ENCODE peak calls at places on chromosomes 11 and 22, in seven cellular contexts. D, B, M, Y, T, C and L are unnamed samples.

GRCh38 chr11:44016129-44016528 is 31.7 kb upstream of the ACCSL start:
- DNase-seq in D (no peak), B (peak), M (no peak), Y (no peak), T (peak), C (peak), L (no peak)

GRCh38 chr22:17773606-17774205 is 563 bp downstream of the BID start:
- DNase-seq in D (peak), B (no peak), M (no peak), Y (peak), T (peak), C (peak), L (no peak)

GRCh38 chr11:44950036-44950624 is 553 bp downstream of the TP53I11 start:
- DNase-seq in D (no peak), B (peak), M (no peak), Y (peak), T (no peak), C (peak), L (no peak)

GRCh38 chr11:83257638-83258229 is 28.4 kb downstream of the CCDC90B start:
- DNase-seq in D (no peak), B (no peak), M (no peak), Y (no peak), T (peak), C (no peak), L (no peak)

GRCh38 chr11:119615003-119615878 is 113.8 kb downstream of the NECTIN1 start:
- DNase-seq in D (peak), B (no peak), M (no peak), Y (no peak), T (peak), C (peak), L (no peak)

GRCh38 chr11:67273260-67273990 is 7.2 kb downstream of the GRK2 start:
- DNase-seq in D (no peak), B (peak), M (no peak), Y (no peak), T (no peak), C (peak), L (peak)

GRCh38 chr11:115425816-115426215 is 78.4 kb downstream of the CADM1 start:
- DNase-seq in D (no peak), B (no peak), M (no peak), Y (no peak), T (no peak), C (no peak), L (no peak)

GRCh38 chr11:19988598-19988997 is 171.7 kb downstream of the DBX1 start:
- DNase-seq in D (no peak), B (no peak), M (no peak), Y (peak), T (peak), C (no peak), L (no peak)

GRCh38 chr11:1042626-1043562 is 6.4 kb upstream of the MUC6 start:
- DNase-seq in D (no peak), B (no peak), M (no peak), Y (no peak), T (no peak), C (peak), L (peak)

GRCh38 chr11:45204761-45205160 is 58.3 kb downstream of the PRDM11 start:
- DNase-seq in D (no peak), B (no peak), M (no peak), Y (no peak), T (no peak), C (no peak), L (no peak)

GRCh38 chr22:29700949-29701927 is 18.6 kb upstream of the CABP7 start:
- DNase-seq in D (peak), B (no peak), M (no peak), Y (peak), T (peak), C (peak), L (peak)

GRCh38 chr22:28883917-28884753 is 763 bp downstream of the ZNRF3 start:
- DNase-seq in D (peak), B (peak), M (no peak), Y (peak), T (peak), C (peak), L (no peak)

GRCh38 chr11:17343907-17344306 is 7.7 kb upstream of the NCR3LG1 start:
- DNase-seq in D (no peak), B (no peak), M (no peak), Y (no peak), T (peak), C (no peak), L (no peak)

GRCh38 chr11:73661035-73661628 is 14.8 kb downstream of the PLEKHB1 start:
- DNase-seq in D (peak), B (peak), M (peak), Y (peak), T (peak), C (peak), L (peak)

GRCh38 chr11:76169473-76169881 is 36.8 kb downstream of the WNT11 start:
- DNase-seq in D (no peak), B (no peak), M (no peak), Y (no peak), T (no peak), C (no peak), L (no peak)

GRCh38 chr11:102138223-102138622 is 28.0 kb downstream of the YAP1 start:
- DNase-seq in D (no peak), B (no peak), M (no peak), Y (no peak), T (no peak), C (no peak), L (no peak)

GRCh38 chr22:22689621-22690345 is 45.4 kb downstream of the GGTLC2 start:
- DNase-seq in D (no peak), B (no peak), M (no peak), Y (no peak), T (no peak), C (no peak), L (no peak)

GRCh38 chr11:70210051-70210501 is 7.0 kb downstream of the FADD start:
- DNase-seq in D (no peak), B (no peak), M (no peak), Y (no peak), T (peak), C (no peak), L (peak)

GRCh38 chr22:29475550-29475949 is 4.5 kb upstream of the NEFH start:
- DNase-seq in D (no peak), B (no peak), M (no peak), Y (no peak), T (no peak), C (no peak), L (no peak)

GRCh38 chr11:106468531-106468930 is 391.1 kb downstream of the AASDHPPT start:
- DNase-seq in D (no peak), B (no peak), M (no peak), Y (no peak), T (no peak), C (no peak), L (no peak)

GRCh38 chr11:19557720-19558140 is 154.9 kb upstream of the NAV2 start:
- DNase-seq in D (peak), B (peak), M (no peak), Y (peak), T (peak), C (peak), L (peak)

GRCh38 chr11:45902452-45903380 is 4.4 kb downstream of the FREY1 start:
- DNase-seq in D (no peak), B (no peak), M (no peak), Y (no peak), T (no peak), C (no peak), L (no peak)

GRCh38 chr11:126079640-126080205 is 17.1 kb upstream of the CDON start:
- DNase-seq in D (no peak), B (no peak), M (no peak), Y (no peak), T (no peak), C (no peak), L (no peak)

GRCh38 chr11:66967670-66968425 is 7.3 kb upstream of the C11orf86 start:
- DNase-seq in D (no peak), B (no peak), M (no peak), Y (no peak), T (peak), C (no peak), L (no peak)

GRCh38 chr22:44576311-44577260 is 78.6 kb upstream of the RTL6 start:
- DNase-seq in D (no peak), B (no peak), M (no peak), Y (no peak), T (no peak), C (no peak), L (peak)

GRCh38 chr11:28048812-28049211 is 59.1 kb downstream of the KIF18A start:
- DNase-seq in D (no peak), B (no peak), M (no peak), Y (no peak), T (no peak), C (no peak), L (no peak)

GRCh38 chr11:3803726-3804510 is 4.4 kb upstream of the PGAP2 start:
- DNase-seq in D (no peak), B (no peak), M (no peak), Y (no peak), T (peak), C (no peak), L (no peak)

GRCh38 chr11:79377399-79377798 is 63.4 kb downstream of the TENM4 start:
- DNase-seq in D (no peak), B (no peak), M (no peak), Y (no peak), T (no peak), C (no peak), L (no peak)

GRCh38 chr22:41308544-41308947 is 7.2 kb downstream of the ZC3H7B start:
- DNase-seq in D (no peak), B (no peak), M (no peak), Y (no peak), T (no peak), C (no peak), L (no peak)

GRCh38 chr11:28673687-28674431 is 565.7 kb downstream of the METTL15 start:
- DNase-seq in D (no peak), B (no peak), M (no peak), Y (no peak), T (peak), C (no peak), L (no peak)

GRCh38 chr22:46673677-46674236 is 53.6 kb downstream of the GRAMD4 start:
- DNase-seq in D (no peak), B (no peak), M (no peak), Y (no peak), T (no peak), C (no peak), L (no peak)
- H3K27ac ChIP-seq in D (no peak), B (peak), M (peak), Y (peak), T (no peak), C (no peak), L (no peak)

DNA sequence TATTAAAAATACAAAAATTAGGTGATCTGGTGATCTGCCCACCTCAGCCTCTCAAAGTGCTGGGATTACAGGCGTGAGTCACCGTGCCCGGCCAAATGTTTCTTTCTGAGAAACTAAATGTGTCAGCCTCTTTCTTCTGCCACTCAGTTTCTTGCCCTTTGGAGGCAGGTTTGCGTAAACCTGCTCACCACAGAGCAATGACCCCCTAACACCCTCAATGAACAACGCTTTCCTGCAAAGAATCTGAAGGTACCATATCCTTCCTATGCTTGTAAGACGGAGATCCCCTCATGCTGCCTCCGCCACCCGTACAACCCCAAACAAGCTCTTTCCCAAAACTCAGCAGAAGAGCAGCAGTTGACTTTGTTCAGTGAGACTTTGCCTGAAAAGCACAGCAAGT is 38.7 kb upstream of the TTLL12 start:
- DNase-seq in D (no peak), B (no peak), M (no peak), Y (no peak), T (no peak), C (no peak), L (no peak)
- TF ChIP-seq POLR2A in D (no peak), B (no peak), M (no peak), Y (no peak), T (no peak), C (no peak), L (no peak)

GRCh38 chr11:108216988-108217387 is 5.5 kb downstream of the NPAT start:
- DNase-seq in D (no peak), B (no peak), M (no peak), Y (no peak), T (no peak), C (no peak), L (no peak)
- H3K27ac ChIP-seq in D (no peak), B (no peak), M (no peak), Y (no peak), T (no peak), C (no peak), L (no peak)

GRCh38 chr11:134412508-134413333 is 679 bp upstream of the B3GAT1 start:
- DNase-seq in D (no peak), B (no peak), M (no peak), Y (peak), T (no peak), C (no peak), L (no peak)
- TF ChIP-seq POLR2A in D (no peak), B (no peak), M (no peak), Y (no peak), T (no peak), C (no peak), L (no peak)

GRCh38 chr22:26432619-26433311 is 3.7 kb downstream of the ASPHD2 start:
- DNase-seq in D (no peak), B (no peak), M (no peak), Y (no peak), T (no peak), C (no peak), L (no peak)
- H3K27ac ChIP-seq in D (no peak), B (no peak), M (no peak), Y (no peak), T (no peak), C (no peak), L (no peak)

GRCh38 chr11:34653851-34654490 is 33.1 kb downstream of the EHF start:
- DNase-seq in D (peak), B (no peak), M (no peak), Y (no peak), T (peak), C (peak), L (no peak)

GRCh38 chr11:34656062-34656720 is 35.3 kb downstream of the EHF start:
- DNase-seq in D (no peak), B (no peak), M (no peak), Y (no peak), T (peak), C (no peak), L (no peak)

GRCh38 chr11:34655335-34656008 is 34.6 kb downstream of the EHF start:
- DNase-seq in D (no peak), B (no peak), M (no peak), Y (no peak), T (peak), C (no peak), L (no peak)

GRCh38 chr11:34653031-34653430 is 32.1 kb downstream of the EHF start:
- DNase-seq in D (no peak), B (no peak), M (no peak), Y (no peak), T (no peak), C (no peak), L (no peak)

GRCh38 chr11:34654491-34655334 is 33.8 kb downstream of the EHF start:
- DNase-seq in D (peak), B (no peak), M (no peak), Y (peak), T (peak), C (peak), L (peak)
- TF ChIP-seq POLR2A in D (no peak), B (no peak), M (no peak), Y (no peak), T (no peak), C (peak), L (no peak)

GRCh38 chr11:130918081-130918480 is 1.8 kb upstream of the SNX19 start:
- DNase-seq in D (no peak), B (no peak), M (no peak), Y (no peak), T (no peak), C (peak), L (no peak)
- H3K27ac ChIP-seq in D (no peak), B (no peak), M (no peak), Y (no peak), T (no peak), C (no peak), L (no peak)

GRCh38 chr11:32259641-32260081 is 168.8 kb downstream of the RCN1 start:
- DNase-seq in D (no peak), B (no peak), M (no peak), Y (peak), T (peak), C (no peak), L (no peak)
- TF ChIP-seq POLR2A in D (no peak), B (no peak), M (no peak), Y (no peak), T (no peak), C (no peak), L (no peak)

GRCh38 chr11:77698896-77699295 is 61.3 kb upstream of the CLNS1A start:
- DNase-seq in D (no peak), B (no peak), M (no peak), Y (no peak), T (no peak), C (no peak), L (no peak)

GRCh38 chr11:77705877-77706579 is 68.4 kb upstream of the CLNS1A start:
- DNase-seq in D (no peak), B (no peak), M (no peak), Y (no peak), T (no peak), C (no peak), L (no peak)

GRCh38 chr11:77699425-77699824 is 61.8 kb upstream of the CLNS1A start:
- DNase-seq in D (no peak), B (no peak), M (no peak), Y (no peak), T (no peak), C (no peak), L (no peak)

GRCh38 chr11:77705195-77705876 is 67.7 kb upstream of the CLNS1A start:
- DNase-seq in D (peak), B (no peak), M (no peak), Y (no peak), T (peak), C (no peak), L (no peak)

DNA sequence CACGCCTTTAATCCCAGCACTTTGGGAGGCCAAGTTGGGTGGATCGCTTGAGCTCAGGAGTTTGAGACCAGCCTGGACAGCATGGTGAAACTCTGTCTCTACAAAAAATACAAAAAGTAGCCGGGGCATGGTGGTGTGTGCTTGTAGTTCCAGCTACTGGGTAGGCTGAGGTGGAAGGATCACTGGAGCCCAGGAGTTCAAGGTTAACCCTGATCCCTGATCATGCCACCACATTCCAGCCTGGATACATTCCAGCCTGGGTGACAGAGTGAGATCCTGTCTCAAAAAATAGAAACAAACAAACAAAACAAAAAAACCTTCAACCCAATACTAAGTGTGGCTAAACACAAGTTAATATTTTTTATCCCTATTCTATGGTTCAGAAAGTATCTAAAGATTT is 66.4 kb upstream of the CLNS1A start:
- DNase-seq in D (no peak), B (no peak), M (no peak), Y (no peak), T (no peak), C (no peak), L (no peak)
- H3K27ac ChIP-seq in D (no peak), B (no peak), M (no peak), Y (no peak), T (no peak), C (no peak), L (no peak)

DNA sequence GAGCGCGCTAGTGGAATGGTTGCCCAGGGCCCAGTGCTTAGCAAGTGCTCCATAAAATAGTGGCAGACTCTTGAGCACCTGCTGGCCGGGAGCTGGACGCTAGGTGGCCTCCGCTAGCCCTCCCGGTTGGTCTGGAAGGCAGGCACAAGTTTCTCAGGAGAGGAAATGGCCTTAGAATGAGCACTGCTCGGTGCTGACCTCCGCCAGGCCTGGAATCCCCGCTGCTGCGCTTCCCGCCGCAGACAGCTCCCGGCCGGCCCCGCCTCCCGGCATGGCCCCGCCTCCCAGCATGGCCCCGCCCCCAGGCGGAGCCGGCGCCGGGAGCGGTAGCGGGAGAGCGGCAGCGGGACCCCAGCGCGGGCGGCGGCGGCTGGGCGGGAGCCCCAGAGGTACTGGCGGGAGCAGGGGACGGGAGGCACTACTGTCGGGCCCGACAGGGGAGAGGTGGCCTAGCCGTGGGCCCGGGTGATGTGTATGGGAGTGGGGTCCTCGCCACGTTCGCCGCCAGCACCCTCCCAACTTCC is at the start of gene SIPA1:
- DNase-seq in D (peak), B (peak), M (no peak), Y (peak), T (peak), C (peak), L (no peak)
- TF ChIP-seq POLR2A in D (peak), B (peak), M (peak), Y (peak), T (no peak), C (peak), L (no peak)